ENCODE peak calls at places on chromosomes 13 and 19, in five cellular contexts. E is mesothelial cell of epicardium, K is epithelial cell of esophagus, C is neural crest cell, H is nephron progenitor cell. R is an unnamed sample.

GRCh38 chr13:113955235-113955634 is 18.6 kb downstream of the C13orf46 start:
- DNase-seq in H (no peak), K (no peak), C (no peak), E (no peak), R (no peak)

GRCh38 chr19:36225219-36225892 is 10.4 kb downstream of the ZNF146 start:
- DNase-seq in E (no peak), K (no peak), C (no peak), H (no peak), R (no peak)

GRCh38 chr19:31319465-31319864 is 29.8 kb downstream of the TSHZ3 start:
- DNase-seq in C (no peak), H (no peak), E (no peak), K (no peak), R (peak)

GRCh38 chr19:57374179-57374578 is 10.8 kb downstream of the TRAPPC2B start:
- DNase-seq in C (no peak), E (no peak), K (no peak), H (no peak), R (no peak)

GRCh38 chr13:100767192-100767591 is 92.6 kb upstream of the TMTC4 start:
- DNase-seq in K (no peak), E (no peak), C (no peak), H (no peak), R (no peak)

GRCh38 chr19:38194061-38194701 is 29.8 kb downstream of the DPF1 start:
- DNase-seq in C (no peak), H (no peak), E (no peak), K (peak), R (no peak)

GRCh38 chr13:84946144-84946543 is 853.1 kb downstream of the SLITRK6 start:
- DNase-seq in H (no peak), K (peak), C (no peak), E (no peak), R (no peak)

GRCh38 chr13:48923376-48923775 is 52.3 kb upstream of the FNDC3A start:
- DNase-seq in H (no peak), K (no peak), C (no peak), E (no peak), R (no peak)

GRCh38 chr13:60509601-60510386 is 112.8 kb downstream of the TDRD3 start:
- DNase-seq in E (no peak), H (no peak), C (no peak), K (peak), R (no peak)

GRCh38 chr19:13334801-13335481 is 171.3 kb downstream of the CACNA1A start:
- DNase-seq in C (no peak), H (no peak), K (no peak), E (no peak), R (no peak)

GRCh38 chr19:41997121-41997850 is 3.3 kb upstream of the ATP1A3 start:
- DNase-seq in C (peak), K (peak), H (peak), E (peak), R (no peak)

GRCh38 chr13:94416454-94417080 is 62.9 kb downstream of the DCT start:
- DNase-seq in K (peak), H (peak), C (peak), E (no peak), R (no peak)

GRCh38 chr19:37007587-37008220 is 70.5 kb upstream of the ZNF420 start:
- DNase-seq in C (no peak), H (no peak), E (no peak), K (no peak), R (no peak)

GRCh38 chr19:39363909-39364457 is 21.8 kb downstream of the SAMD4B start:
- DNase-seq in H (no peak), C (no peak), E (no peak), K (no peak), R (no peak)

GRCh38 chr13:51125495-51126226 is 14.6 kb upstream of the C13orf42 start:
- DNase-seq in E (no peak), C (peak), K (peak), H (peak), R (no peak)

GRCh38 chr13:39684531-39685137 is 29.2 kb downstream of the COG6 start:
- DNase-seq in E (no peak), C (no peak), H (no peak), K (peak), R (no peak)

GRCh38 chr13:90943961-90944360 is 403.5 kb upstream of the MIR17HG start:
- DNase-seq in K (no peak), C (no peak), E (no peak), H (no peak), R (no peak)

GRCh38 chr19:41554902-41555301 is 21.1 kb upstream of the CEACAM21 start:
- DNase-seq in H (no peak), C (no peak), K (no peak), E (no peak), R (no peak)

GRCh38 chr13:33728271-33729037 is 89.5 kb upstream of the RFC3 start:
- DNase-seq in H (no peak), C (no peak), K (peak), E (no peak), R (no peak)

GRCh38 chr19:17775245-17775927 is 19.6 kb upstream of the B3GNT3 start:
- DNase-seq in E (peak), K (peak), H (peak), C (peak), R (no peak)

GRCh38 chr13:97307882-97308624 is 85.9 kb downstream of the MBNL2 start:
- DNase-seq in C (no peak), K (peak), E (no peak), H (no peak), R (no peak)

GRCh38 chr19:40641306-40641705 is 40.1 kb downstream of the LTBP4 start:
- DNase-seq in E (no peak), C (no peak), H (no peak), K (no peak), R (no peak)

GRCh38 chr13:30305456-30305855 is 1.9 kb downstream of the KATNAL1 start:
- DNase-seq in K (no peak), E (no peak), H (no peak), C (no peak), R (no peak)

GRCh38 chr19:39142655-39143054 is 17.1 kb downstream of the PAK4 start:
- DNase-seq in E (no peak), C (no peak), H (no peak), K (no peak), R (no peak)

GRCh38 chr13:53821632-53822031 is 793.0 kb downstream of the OLFM4 start:
- DNase-seq in C (no peak), K (no peak), H (no peak), E (no peak), R (no peak)

GRCh38 chr19:19068659-19069509 is 5.1 kb downstream of the SLC25A42 start:
- DNase-seq in E (no peak), H (no peak), C (no peak), K (no peak), R (no peak)

GRCh38 chr19:50780753-50781480 is 9.3 kb upstream of the ACP4 start:
- DNase-seq in K (no peak), C (no peak), H (no peak), E (no peak), R (no peak)

DNA sequence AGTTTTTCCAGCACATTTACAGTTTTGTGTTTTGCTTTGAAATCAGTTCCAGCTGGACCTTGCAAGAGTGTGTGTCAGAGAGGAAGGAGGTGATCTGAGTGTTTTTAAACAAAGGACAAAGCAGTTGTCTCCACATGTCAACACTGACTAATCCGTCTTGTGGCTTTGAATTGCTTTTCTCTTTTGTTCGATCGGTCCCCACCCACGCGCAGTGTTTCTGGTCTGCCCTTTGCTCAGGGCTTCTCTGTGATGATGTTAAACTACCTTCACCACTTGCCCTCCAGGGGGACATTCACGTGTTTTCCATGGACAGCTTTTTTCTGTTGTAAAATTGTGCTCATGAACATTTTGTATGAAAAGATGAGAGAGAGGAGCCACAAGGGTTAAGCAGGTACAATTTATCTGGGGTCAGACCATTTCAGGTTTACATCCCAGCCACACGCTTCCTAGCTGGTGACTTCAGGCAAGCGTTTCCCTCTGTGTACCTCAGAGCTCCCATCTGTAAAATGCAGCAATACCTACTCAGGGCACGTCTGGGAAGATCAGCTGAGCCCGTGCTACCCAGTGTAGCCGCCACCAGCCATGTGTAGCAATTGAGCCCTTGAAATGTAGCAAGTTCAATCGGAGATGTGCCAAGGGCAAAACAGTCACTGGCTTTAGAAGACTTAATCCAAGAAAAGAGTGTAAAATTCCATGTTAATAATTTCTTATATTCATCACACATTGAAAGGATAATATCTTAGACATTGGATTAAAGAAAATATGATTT is 13.5 kb upstream of the PLA2G4C start:
- DNase-seq in K (peak), H (no peak), C (peak), E (no peak), R (no peak)
- TF ChIP-seq CTCF in K (peak), H (no peak), C (peak), E (no peak), R (peak)

GRCh38 chr19:5996102-5996501 is 18.2 kb upstream of the RANBP3 start:
- DNase-seq in C (no peak), E (no peak), K (no peak), H (no peak), R (no peak)
- TF ChIP-seq CTCF in C (no peak), E (no peak), K (no peak), H (no peak), R (no peak)

DNA sequence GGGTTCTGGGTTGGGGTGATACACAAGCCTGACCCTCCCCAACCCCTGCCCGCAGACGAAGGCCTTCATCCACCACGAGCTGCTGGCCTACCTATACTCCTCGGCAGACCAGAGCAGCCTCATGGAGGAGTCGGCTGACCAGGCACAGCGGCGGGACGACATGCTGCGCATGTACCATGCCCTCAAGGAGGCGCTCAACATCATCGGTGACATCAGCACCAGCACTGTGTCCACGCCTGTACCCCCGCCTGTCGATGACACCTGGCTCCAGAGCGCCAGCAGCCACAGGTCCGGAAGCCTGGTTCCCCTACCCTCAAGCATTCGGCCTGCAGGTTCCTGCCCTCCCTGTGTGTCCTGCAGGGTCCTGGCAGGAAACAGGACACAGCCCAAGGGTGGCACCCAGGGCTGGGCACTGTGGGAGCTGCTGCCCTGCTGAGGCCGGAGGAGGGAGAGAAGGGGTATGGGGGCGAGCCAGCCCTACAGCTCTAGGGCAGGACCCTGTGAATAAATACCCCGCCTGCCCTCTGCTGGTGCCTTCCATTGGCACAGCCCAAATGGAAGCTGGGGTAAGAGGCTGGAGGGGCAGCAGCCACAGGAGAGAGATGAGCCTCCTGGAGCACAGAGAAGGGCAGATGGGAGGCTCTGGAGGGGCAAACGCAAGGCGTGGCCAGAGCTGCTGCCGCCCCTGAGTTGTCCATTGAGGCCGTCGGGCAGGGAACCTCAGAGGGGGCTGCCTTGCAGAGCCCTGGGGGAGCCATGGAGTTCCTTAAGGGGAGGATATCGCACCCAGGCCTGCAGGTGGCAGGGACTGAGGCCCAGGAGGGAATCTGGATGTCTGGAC is 6.8 kb downstream of the TMED1 start:
- DNase-seq in H (no peak), K (no peak), C (no peak), E (no peak), R (no peak)
- TF ChIP-seq CTCF in H (no peak), K (no peak), C (peak), E (no peak), R (no peak)

GRCh38 chr13:110273254-110273653 is 33.7 kb downstream of the COL4A1 start:
- DNase-seq in K (no peak), C (no peak), E (no peak), H (no peak), R (no peak)

GRCh38 chr13:110275931-110276552 is 30.9 kb downstream of the COL4A1 start:
- DNase-seq in C (no peak), E (no peak), H (no peak), K (no peak), R (no peak)

GRCh38 chr13:110276553-110276950 is 30.4 kb downstream of the COL4A1 start:
- DNase-seq in H (no peak), C (no peak), K (no peak), E (no peak), R (no peak)

GRCh38 chr13:110272651-110273050 is 34.3 kb downstream of the COL4A1 start:
- DNase-seq in H (no peak), K (no peak), E (no peak), C (no peak), R (no peak)

DNA sequence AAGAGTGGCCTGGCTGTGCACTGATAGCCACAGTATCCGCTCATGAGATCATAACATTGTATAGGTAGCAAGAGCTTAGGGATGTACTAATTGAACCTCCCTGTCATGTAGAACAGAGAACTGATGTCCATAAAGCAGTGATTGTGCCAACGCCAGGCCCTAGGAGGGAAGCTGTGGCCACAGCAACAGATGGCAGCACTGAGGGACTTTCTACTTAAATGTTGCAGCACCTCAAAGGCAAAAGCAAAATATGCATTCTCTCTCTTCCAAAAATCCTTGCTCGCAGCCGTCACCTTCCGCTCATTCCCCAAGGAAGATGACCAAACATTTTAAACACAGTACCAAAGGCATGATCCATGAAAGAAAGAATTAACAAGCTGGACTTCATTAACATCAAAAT is 32.3 kb downstream of the COL4A1 start:
- DNase-seq in E (no peak), K (no peak), C (no peak), H (no peak), R (no peak)
- TF ChIP-seq CTCF in E (no peak), K (peak), C (no peak), H (no peak), R (peak)

GRCh38 chr19:23436944-23437343 is 41.7 kb upstream of the ZNF91 start:
- DNase-seq in C (no peak), K (no peak), E (no peak), H (no peak), R (no peak)
- TF ChIP-seq CTCF in C (peak), K (peak), E (no peak), H (no peak), R (peak)

GRCh38 chr19:3618811-3619630 is 7.6 kb downstream of the CACTIN start:
- DNase-seq in H (no peak), K (no peak), E (no peak), C (no peak), R (no peak)
- TF ChIP-seq CTCF in H (no peak), K (no peak), E (peak), C (no peak), R (no peak)

GRCh38 chr13:70310720-70311119 is 202.5 kb upstream of the KLHL1 start:
- DNase-seq in H (peak), C (peak), K (peak), E (no peak), R (no peak)

DNA sequence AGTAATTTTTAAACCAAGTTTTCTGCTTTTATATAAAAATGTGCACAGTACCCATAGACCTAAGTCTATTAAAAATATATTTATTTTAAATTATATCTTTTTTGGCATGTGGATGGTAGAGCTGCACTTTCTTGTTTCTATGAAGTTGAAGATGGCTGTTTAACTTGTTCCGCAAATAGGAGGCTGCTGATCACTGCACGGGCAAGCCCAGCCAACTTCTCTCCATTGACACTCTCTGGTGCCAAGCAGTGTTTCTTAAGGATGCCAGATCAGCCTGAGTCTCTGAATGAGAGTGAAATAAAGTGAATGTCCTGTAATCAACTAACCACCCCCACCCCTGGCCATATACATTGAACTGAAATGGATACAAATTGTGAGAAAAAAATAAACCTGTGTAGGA is 202.9 kb upstream of the KLHL1 start:
- DNase-seq in H (no peak), E (no peak), K (peak), C (no peak), R (no peak)
- TF ChIP-seq CTCF in H (no peak), E (no peak), K (no peak), C (no peak), R (no peak)

GRCh38 chr13:37602743-37603381 is 4.3 kb upstream of the POSTN start:
- DNase-seq in K (peak), E (no peak), H (no peak), C (no peak), R (no peak)
- TF ChIP-seq CTCF in K (peak), E (peak), H (peak), C (peak), R (peak)

GRCh38 chr13:27958928-27959539 is 10.1 kb downstream of the CDX2 start:
- DNase-seq in H (no peak), E (no peak), C (no peak), K (no peak), R (no peak)

GRCh38 chr13:27961227-27962085 is 7.7 kb downstream of the CDX2 start:
- DNase-seq in K (no peak), H (no peak), C (no peak), E (no peak), R (peak)

GRCh38 chr13:27959976-27960361 is 9.1 kb downstream of the CDX2 start:
- DNase-seq in E (no peak), H (no peak), K (no peak), C (no peak), R (no peak)

GRCh38 chr13:27962128-27962841 is 6.8 kb downstream of the CDX2 start:
- DNase-seq in E (no peak), H (peak), K (no peak), C (no peak), R (peak)

GRCh38 chr13:27960362-27961226 is 8.5 kb downstream of the CDX2 start:
- DNase-seq in H (peak), K (peak), E (no peak), C (peak), R (peak)
- TF ChIP-seq CTCF in H (peak), K (no peak), E (peak), C (peak), R (peak)

DNA sequence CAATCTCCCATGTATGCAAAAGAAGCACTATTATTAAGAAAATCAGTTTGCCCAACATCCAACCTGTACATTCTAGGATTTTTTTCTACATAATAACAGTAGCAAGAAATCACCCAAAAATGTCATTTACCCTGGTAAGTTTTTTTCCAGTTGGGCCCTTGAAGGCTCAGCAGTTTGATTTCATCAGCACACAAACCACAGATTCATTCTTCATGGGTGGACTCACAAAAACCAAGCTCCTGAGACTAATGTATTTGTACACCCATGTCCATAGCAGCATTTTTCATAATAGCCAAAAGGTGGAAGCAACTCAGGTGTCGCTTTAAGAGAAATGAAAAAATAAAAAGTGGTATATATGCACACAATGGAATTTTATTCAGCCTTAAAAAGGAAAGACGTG is 210.1 kb downstream of the TBC1D4 start:
- DNase-seq in K (no peak), E (no peak), H (no peak), C (no peak), R (no peak)
- TF ChIP-seq CTCF in K (no peak), E (no peak), H (no peak), C (no peak), R (no peak)

R was measured in type B pancreatic cell.